ENCODE peak calls at places on chromosomes 6 and 20, in seven cellular contexts. M, X, D, I, G, H and F are unnamed samples.
A peak's percentile ranks its signal among the peaks of the same experiment; 100 is the strongest.

GRCh38 chr20:48292806-48293205 is 507.5 kb upstream of the SULF2 start:
- DNase-seq in M (no peak), X (peak; percentile 33), D (no peak), I (no peak), G (no peak), H (no peak), F (no peak)

GRCh38 chr20:45294659-45295058 is 12.0 kb upstream of the RBPJL start:
- DNase-seq in M (no peak), X (no peak), D (no peak), I (no peak), G (no peak), H (no peak), F (no peak)

GRCh38 chr6:150770631-150771030 is 94.9 kb upstream of the MTHFD1L start:
- DNase-seq in M (no peak), X (no peak), D (no peak), I (no peak), G (no peak), H (peak; percentile 67), F (no peak)

GRCh38 chr6:44000164-44000842 is 126.9 kb downstream of the MRPL14 start:
- DNase-seq in M (no peak), X (no peak), D (no peak), I (no peak), G (no peak), H (no peak), F (peak; percentile 97)

GRCh38 chr6:112233864-112234263 is 20.5 kb downstream of the LAMA4 start:
- DNase-seq in M (no peak), X (peak; percentile 87), D (peak; percentile 92), I (no peak), G (no peak), H (peak; percentile 91), F (no peak)

GRCh38 chr6:24033284-24033683 is 92.7 kb upstream of the NRSN1 start:
- DNase-seq in M (no peak), X (no peak), D (no peak), I (no peak), G (no peak), H (no peak), F (no peak)

GRCh38 chr6:158047120-158047518 is 65.5 kb downstream of the SYNJ2 start:
- DNase-seq in M (no peak), X (peak; percentile 53), D (no peak), I (no peak), G (no peak), H (peak; percentile 72), F (no peak)

GRCh38 chr6:166830185-166830890 is 126.0 kb downstream of the RNASET2 start:
- DNase-seq in M (no peak), X (no peak), D (no peak), I (no peak), G (no peak), H (no peak), F (no peak)

GRCh38 chr20:31866221-31866620 is 4.1 kb downstream of the DUSP15 start:
- DNase-seq in M (no peak), X (no peak), D (no peak), I (no peak), G (no peak), H (no peak), F (no peak)

GRCh38 chr6:105432797-105433196 is 29.9 kb upstream of the PREP start:
- DNase-seq in M (no peak), X (peak; percentile 95), D (peak; percentile 81), I (no peak), G (no peak), H (peak; percentile 78), F (peak; percentile 6)

GRCh38 chr20:43844778-43845614 is 69.7 kb upstream of the TOX2 start:
- DNase-seq in M (no peak), X (peak; percentile 95), D (peak; percentile 82), I (no peak), G (no peak), H (peak; percentile 94), F (no peak)

GRCh38 chr6:83365931-83366330 is 64.9 kb downstream of the ME1 start:
- DNase-seq in M (no peak), X (peak; percentile 52), D (no peak), I (no peak), G (no peak), H (peak; percentile 69), F (no peak)

GRCh38 chr6:10465633-10466499 is 51.0 kb upstream of the TFAP2A start:
- DNase-seq in M (peak; percentile 24), X (peak; percentile 22), D (peak; percentile 39), I (peak; percentile 43), G (peak; percentile 55), H (peak; percentile 28), F (peak; percentile 69)

GRCh38 chr6:143806282-143807102 is 36.6 kb upstream of the LTV1 start:
- DNase-seq in M (no peak), X (peak; percentile 81), D (peak; percentile 66), I (no peak), G (no peak), H (peak; percentile 95), F (no peak)

GRCh38 chr20:57654363-57654997 is 34.3 kb upstream of the ZBP1 start:
- DNase-seq in M (peak; percentile 60), X (peak; percentile 69), D (peak; percentile 69), I (peak; percentile 58), G (peak; percentile 50), H (peak; percentile 63), F (peak; percentile 69)

GRCh38 chr6:37807656-37808055 is 11.9 kb upstream of the ZFAND3 start:
- DNase-seq in M (no peak), X (no peak), D (no peak), I (no peak), G (no peak), H (no peak), F (no peak)

DNA sequence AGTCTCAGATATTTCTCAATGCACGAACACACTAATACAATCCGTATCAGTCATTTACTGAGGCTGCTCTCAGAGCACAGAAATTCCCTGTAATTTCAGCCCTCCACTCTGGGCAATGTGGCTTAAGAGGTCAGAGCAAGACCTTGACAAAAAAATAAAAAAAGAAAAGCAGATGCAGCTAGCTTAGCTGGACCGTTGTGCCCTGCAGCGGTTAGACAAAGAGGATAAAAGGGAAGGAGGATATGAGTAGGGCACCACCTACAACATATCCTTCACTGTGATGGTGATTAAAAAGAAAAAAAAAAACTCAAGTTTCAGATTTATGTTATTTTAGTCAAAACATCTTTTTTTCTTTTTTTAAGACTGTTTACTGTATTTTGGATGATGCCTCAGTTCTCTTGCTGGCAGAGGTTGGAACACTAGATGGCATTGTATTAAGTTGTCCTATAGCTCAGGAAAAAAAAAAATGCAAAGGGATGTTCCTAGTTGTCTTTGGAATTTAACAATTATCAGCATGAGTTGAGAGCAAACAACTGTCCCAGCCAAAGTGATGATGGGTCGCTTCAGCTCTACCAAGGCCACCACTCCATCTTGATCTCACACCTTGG is 59.9 kb downstream of the ANKEF1 start:
- DNase-seq in M (no peak), X (peak; percentile 31), D (no peak), I (no peak), G (no peak), H (no peak), F (no peak)
- TF ChIP-seq CTCF in M (no peak), X (peak; percentile 26), D (no peak), I (no peak), G (no peak), H (no peak), F (no peak)

GRCh38 chr20:24112360-24112759 is 123.8 kb upstream of the GGTLC1 start:
- DNase-seq in M (no peak), X (no peak), D (no peak), I (no peak), G (no peak), H (no peak), F (no peak)
- TF ChIP-seq CTCF in M (no peak), X (no peak), D (no peak), I (no peak), G (no peak), H (no peak), F (no peak)

DNA sequence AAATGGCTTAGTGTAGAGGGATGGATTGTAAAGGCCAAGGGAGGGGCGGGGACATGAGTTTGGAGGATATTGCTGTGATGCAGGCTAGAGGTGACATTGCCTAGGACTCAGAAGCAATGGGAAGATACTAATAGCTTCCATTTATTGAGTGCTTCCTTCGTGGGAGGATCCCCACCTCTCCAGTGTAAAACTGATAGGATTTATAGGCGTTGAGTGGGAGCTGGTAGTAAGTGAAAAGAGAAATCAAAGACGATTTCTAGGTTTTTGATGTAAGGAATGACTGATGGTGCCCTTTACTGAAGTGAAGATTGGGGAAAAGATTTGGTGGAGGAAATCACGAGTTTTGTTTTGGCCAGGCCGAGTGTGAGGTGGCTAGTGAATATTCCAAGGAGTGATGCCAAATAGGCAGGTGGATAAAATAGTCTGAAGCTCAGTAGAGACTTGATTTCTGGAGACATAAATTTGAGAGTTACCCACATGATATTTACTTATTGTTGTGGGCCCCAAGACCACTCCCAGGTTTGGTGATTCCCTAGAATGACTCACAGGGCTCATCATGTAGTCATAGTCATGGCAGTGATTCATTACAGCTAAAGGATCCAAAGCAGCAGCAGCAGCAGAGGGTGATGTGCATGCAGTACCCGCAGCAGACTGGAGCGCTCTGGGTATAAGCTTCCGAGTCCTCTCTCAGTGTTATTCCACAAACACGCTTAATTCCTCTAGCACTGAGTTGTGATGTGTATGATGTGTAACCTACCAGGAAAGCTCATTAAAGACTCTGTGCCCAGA is 10.2 kb downstream of the RPRD1B start:
- DNase-seq in M (no peak), X (peak; percentile 93), D (peak; percentile 16), I (no peak), G (no peak), H (peak; percentile 53), F (no peak)
- TF ChIP-seq CTCF in M (no peak), X (peak; percentile 54), D (no peak), I (no peak), G (no peak), H (no peak), F (no peak)

GRCh38 chr6:90294989-90295853 is 1.4 kb downstream of the BACH2 start:
- DNase-seq in M (peak; percentile 14), X (peak; percentile 38), D (peak; percentile 56), I (peak; percentile 31), G (peak; percentile 37), H (peak; percentile 31), F (peak; percentile 11)

GRCh38 chr6:90294614-90294988 is 2.0 kb downstream of the BACH2 start:
- DNase-seq in M (no peak), X (no peak), D (no peak), I (no peak), G (no peak), H (no peak), F (no peak)

GRCh38 chr6:90296346-90297123 is at the start of gene BACH2:
- DNase-seq in M (peak; percentile 86), X (peak; percentile 76), D (peak; percentile 78), I (peak; percentile 95), G (peak; percentile 87), H (peak; percentile 82), F (peak; percentile 88)

GRCh38 chr6:90297124-90297865 is 652 bp upstream of the BACH2 start:
- DNase-seq in M (no peak), X (no peak), D (no peak), I (no peak), G (no peak), H (no peak), F (peak; percentile 11)

GRCh38 chr6:90295854-90296345 is 743 bp downstream of the BACH2 start:
- DNase-seq in M (peak; percentile 45), X (peak; percentile 59), D (peak; percentile 73), I (peak; percentile 59), G (peak; percentile 47), H (peak; percentile 60), F (peak; percentile 58)
- TF ChIP-seq CTCF in M (no peak), X (no peak), D (peak; percentile 2), I (no peak), G (peak; percentile 23), H (no peak), F (no peak)

GRCh38 chr6:88013554-88013953 is 34.1 kb upstream of the SPACA1 start:
- DNase-seq in M (no peak), X (peak; percentile 8), D (no peak), I (no peak), G (no peak), H (no peak), F (no peak)
- TF ChIP-seq CTCF in M (peak; percentile 29), X (peak; percentile 33), D (no peak), I (no peak), G (peak; percentile 32), H (peak; percentile 14), F (no peak)

GRCh38 chr6:52724406-52725121 is 38.7 kb downstream of the GSTA2 start:
- DNase-seq in M (peak; percentile 20), X (peak; percentile 78), D (peak; percentile 53), I (peak; percentile 82), G (peak; percentile 59), H (peak; percentile 72), F (peak; percentile 78)
- TF ChIP-seq CTCF in M (peak; percentile 76), X (peak; percentile 56), D (peak; percentile 76), I (peak; percentile 43), G (peak; percentile 77), H (peak; percentile 66), F (peak; percentile 66)